ENCODE peak calls at places on chromosomes 12 and 14, in five cellular contexts. M is activated CD8-positive, alpha-beta T cell treated with anti-CD3 and anti-CD28 coated beads for 36 hours; P is foreskin fibroblast; H is IMR-90; Y is prostate gland. J is an unnamed sample.

GRCh38 chr12:48542300-48542928 is 17.0 kb downstream of the OR8S1 start:
- DNase-seq in M (peak), P (peak), H (peak), Y (no peak), J (no peak)

GRCh38 chr12:122871851-122872785 is 23.8 kb downstream of the VPS37B start:
- DNase-seq in M (peak), P (peak), H (peak), Y (peak), J (no peak)

GRCh38 chr14:65850429-65851145 is 438.1 kb downstream of the FUT8 start:
- DNase-seq in M (peak), P (no peak), H (no peak), Y (no peak), J (no peak)

GRCh38 chr14:81221579-81222102 is 882 bp upstream of the GTF2A1 start:
- DNase-seq in M (no peak), P (peak), H (peak), Y (peak), J (no peak)

GRCh38 chr14:91303091-91303923 is 58.8 kb upstream of the GPR68 start:
- DNase-seq in M (peak), P (no peak), H (no peak), Y (no peak), J (no peak)

GRCh38 chr12:110590059-110590458 is 6.9 kb upstream of the PPTC7 start:
- DNase-seq in M (no peak), P (no peak), H (no peak), Y (no peak), J (no peak)

GRCh38 chr12:62732861-62733427 is 202.0 kb downstream of the PPM1H start:
- DNase-seq in M (no peak), P (peak), H (peak), Y (no peak), J (no peak)

GRCh38 chr14:30223385-30223785 is 295.7 kb upstream of the PRKD1 start:
- DNase-seq in M (no peak), P (peak), H (peak), Y (peak), J (no peak)

GRCh38 chr12:47038270-47038748 is 41.1 kb upstream of the PCED1B start:
- DNase-seq in M (no peak), P (no peak), H (peak), Y (no peak), J (no peak)

GRCh38 chr12:32482226-32482625 is 82.9 kb downstream of the FGD4 start:
- DNase-seq in M (no peak), P (no peak), H (no peak), Y (no peak), J (no peak)

GRCh38 chr14:65412881-65413738 is 580 bp downstream of the FUT8 start:
- DNase-seq in M (peak), P (peak), H (peak), Y (peak), J (no peak)

DNA sequence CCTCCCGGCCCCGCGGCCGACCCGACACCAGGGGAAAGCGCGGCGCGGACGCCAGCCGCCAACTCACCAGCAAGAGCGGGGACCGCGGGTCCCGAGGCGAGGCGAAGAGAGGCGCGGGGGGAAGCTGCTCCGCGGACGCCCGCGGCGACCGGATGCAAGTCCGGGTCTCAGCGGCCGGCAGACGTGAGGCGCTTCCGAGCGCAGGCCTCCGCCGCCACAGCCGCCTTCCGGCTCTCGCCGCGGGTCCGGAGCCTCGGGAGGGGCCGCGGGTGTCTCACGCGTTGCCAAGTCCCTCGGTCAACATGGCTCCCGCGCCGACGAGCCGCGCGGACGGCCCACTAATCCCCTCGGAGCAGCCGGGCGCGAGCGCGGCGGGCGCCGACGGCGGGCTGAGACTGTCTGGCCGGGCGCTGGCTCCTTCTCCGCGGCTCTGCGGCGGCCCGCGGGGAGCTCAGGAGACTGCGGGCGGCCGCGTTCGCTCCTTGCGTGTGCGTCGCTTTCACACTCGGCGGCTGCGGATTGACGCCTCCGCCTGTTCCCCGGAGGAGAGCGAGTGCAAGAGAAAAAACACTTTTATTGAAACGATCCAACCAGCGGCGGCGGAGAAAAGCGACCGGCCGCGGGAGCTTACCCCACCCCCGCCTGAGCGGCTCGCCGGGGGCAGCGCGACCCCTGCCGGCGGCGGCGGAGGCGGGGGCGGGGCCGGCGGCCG is at the start of gene CDK17:
- DNase-seq in M (peak), P (peak), H (peak), Y (peak), J (peak)
- TF ChIP-seq CTCF in M (no peak), P (peak), H (peak), Y (peak), J (peak)

GRCh38 chr14:24392327-24393098 is 6.3 kb upstream of the NYNRIN start:
- DNase-seq in M (no peak), P (peak), H (peak), Y (no peak), J (no peak)
- TF ChIP-seq CTCF in M (no peak), P (peak), H (peak), Y (no peak), J (no peak)

GRCh38 chr14:104151028-104151385 is 12.6 kb downstream of the KIF26A start:
- DNase-seq in M (no peak), P (no peak), H (no peak), Y (no peak), J (no peak)

GRCh38 chr14:104151546-104152245 is 13.3 kb downstream of the KIF26A start:
- DNase-seq in M (no peak), P (no peak), H (no peak), Y (no peak), J (no peak)

GRCh38 chr14:104154246-104154645 is 15.9 kb downstream of the KIF26A start:
- DNase-seq in M (no peak), P (no peak), H (no peak), Y (no peak), J (no peak)

GRCh38 chr14:104152246-104152575 is 13.8 kb downstream of the KIF26A start:
- DNase-seq in M (no peak), P (no peak), H (no peak), Y (no peak), J (no peak)

GRCh38 chr14:104152686-104153398 is 14.5 kb downstream of the KIF26A start:
- DNase-seq in M (no peak), P (no peak), H (no peak), Y (no peak), J (no peak)
- TF ChIP-seq CTCF in M (no peak), P (no peak), H (no peak), Y (no peak), J (no peak)

DNA sequence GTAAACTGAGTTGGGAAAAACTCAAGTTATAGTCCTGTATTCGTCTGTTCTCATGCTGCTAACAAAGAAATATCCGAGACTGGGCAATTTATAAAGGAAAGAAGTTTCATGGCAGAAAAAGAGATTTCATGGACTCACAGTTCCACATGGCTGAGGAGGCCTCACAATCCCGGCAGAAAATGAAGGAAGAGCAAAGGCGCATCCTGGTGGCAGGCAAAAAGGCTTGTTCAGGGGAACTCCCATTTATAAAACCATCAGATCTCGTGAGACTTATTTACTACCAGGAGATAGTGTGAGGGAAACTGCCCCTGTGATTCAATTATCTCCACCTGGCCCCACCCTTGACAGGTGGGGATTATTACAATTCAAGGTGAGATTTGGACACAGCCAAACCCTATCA is 292.6 kb upstream of the SYT1 start:
- DNase-seq in M (no peak), P (no peak), H (no peak), Y (no peak), J (no peak)
- TF ChIP-seq CTCF in M (no peak), P (no peak), H (no peak), Y (no peak), J (no peak)

DNA sequence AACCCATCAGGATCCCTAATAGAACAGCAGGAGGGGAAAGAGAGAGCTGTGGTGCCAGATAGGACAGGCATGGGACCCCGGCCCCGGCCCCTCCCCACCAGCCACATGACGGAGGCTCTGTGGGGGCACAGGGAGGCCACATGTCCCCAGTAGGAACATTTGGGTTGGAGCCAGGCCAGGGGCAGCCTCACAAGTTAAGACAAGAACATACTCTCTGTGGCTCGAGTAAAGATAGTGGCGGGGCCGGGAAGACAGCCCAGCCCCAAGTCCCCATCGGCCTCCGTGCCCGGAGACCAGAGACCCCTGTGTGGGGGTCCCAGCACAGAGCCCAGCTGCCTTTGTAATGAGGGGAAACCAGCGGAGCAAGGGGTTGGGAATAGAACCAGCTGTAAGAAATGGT is 78.6 kb upstream of the GALNT9 start:
- DNase-seq in M (no peak), P (no peak), H (no peak), Y (peak), J (no peak)
- TF ChIP-seq CTCF in M (no peak), P (no peak), H (no peak), Y (no peak), J (no peak)

GRCh38 chr12:23884909-23885308 is 64.6 kb downstream of the SOX5 start:
- DNase-seq in M (no peak), P (no peak), H (no peak), Y (no peak), J (no peak)

GRCh38 chr12:23885396-23885795 is 64.1 kb downstream of the SOX5 start:
- DNase-seq in M (no peak), P (no peak), H (no peak), Y (no peak), J (no peak)

GRCh38 chr12:23888396-23889068 is 60.9 kb downstream of the SOX5 start:
- DNase-seq in M (no peak), P (no peak), H (no peak), Y (no peak), J (no peak)

GRCh38 chr12:23889069-23889440 is 60.4 kb downstream of the SOX5 start:
- DNase-seq in M (no peak), P (no peak), H (no peak), Y (no peak), J (no peak)

GRCh38 chr12:23887055-23887835 is 62.2 kb downstream of the SOX5 start:
- DNase-seq in M (no peak), P (no peak), H (no peak), Y (no peak), J (no peak)
- TF ChIP-seq CTCF in M (no peak), P (no peak), H (no peak), Y (no peak), J (no peak)

GRCh38 chr14:20606902-20607242 is 15.7 kb upstream of the RNASE12 start:
- DNase-seq in M (no peak), P (no peak), H (no peak), Y (no peak), J (no peak)

GRCh38 chr14:20604291-20604690 is 13.1 kb upstream of the RNASE12 start:
- DNase-seq in M (no peak), P (no peak), H (no peak), Y (no peak), J (no peak)

GRCh38 chr14:20608383-20609095 is 17.4 kb upstream of the RNASE12 start:
- DNase-seq in M (no peak), P (no peak), H (no peak), Y (no peak), J (no peak)

GRCh38 chr14:20607617-20608016 is 16.4 kb upstream of the RNASE12 start:
- DNase-seq in M (no peak), P (no peak), H (no peak), Y (no peak), J (no peak)

DNA sequence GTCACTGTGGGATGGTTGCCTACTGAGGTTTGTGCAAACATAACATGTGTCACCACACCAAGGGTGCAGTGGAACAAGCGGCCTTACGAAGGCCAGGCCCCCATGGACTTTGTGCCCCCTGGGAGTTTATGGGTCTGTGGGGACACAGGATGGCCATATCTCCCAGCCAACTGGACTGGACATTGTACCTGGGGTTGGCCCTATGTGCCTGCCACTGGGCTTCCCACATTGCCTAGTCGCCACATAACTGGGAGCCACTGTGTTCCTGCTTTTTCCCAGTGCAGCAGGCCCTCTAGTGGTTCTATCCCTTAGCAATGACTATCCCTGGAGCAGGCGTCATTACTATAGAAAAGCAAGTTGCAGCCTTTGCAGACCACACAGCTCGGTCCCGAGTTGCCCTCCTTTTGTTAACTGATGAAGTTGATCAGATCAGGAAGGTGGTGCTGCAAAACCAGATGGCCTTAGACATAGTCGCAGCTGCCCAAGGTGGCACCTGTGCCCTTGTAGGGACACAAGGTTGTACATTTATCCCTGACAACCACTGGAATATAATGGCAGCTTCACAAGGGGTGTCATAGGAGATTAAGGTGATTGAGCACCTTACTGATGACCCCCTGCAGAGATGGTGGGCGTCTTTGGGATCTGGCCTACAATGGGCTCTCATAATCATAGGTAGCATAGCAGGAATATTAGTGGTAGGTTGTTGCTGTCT is 15.2 kb upstream of the RNASE12 start:
- DNase-seq in M (no peak), P (no peak), H (peak), Y (peak), J (no peak)
- TF ChIP-seq CTCF in M (no peak), P (peak), H (peak), Y (peak), J (peak)

GRCh38 chr12:53452159-53453077 is 516 bp downstream of the PCBP2 start:
- DNase-seq in M (peak), P (peak), H (peak), Y (peak), J (peak)
- TF ChIP-seq CTCF in M (peak), P (no peak), H (peak), Y (no peak), J (peak)

DNA sequence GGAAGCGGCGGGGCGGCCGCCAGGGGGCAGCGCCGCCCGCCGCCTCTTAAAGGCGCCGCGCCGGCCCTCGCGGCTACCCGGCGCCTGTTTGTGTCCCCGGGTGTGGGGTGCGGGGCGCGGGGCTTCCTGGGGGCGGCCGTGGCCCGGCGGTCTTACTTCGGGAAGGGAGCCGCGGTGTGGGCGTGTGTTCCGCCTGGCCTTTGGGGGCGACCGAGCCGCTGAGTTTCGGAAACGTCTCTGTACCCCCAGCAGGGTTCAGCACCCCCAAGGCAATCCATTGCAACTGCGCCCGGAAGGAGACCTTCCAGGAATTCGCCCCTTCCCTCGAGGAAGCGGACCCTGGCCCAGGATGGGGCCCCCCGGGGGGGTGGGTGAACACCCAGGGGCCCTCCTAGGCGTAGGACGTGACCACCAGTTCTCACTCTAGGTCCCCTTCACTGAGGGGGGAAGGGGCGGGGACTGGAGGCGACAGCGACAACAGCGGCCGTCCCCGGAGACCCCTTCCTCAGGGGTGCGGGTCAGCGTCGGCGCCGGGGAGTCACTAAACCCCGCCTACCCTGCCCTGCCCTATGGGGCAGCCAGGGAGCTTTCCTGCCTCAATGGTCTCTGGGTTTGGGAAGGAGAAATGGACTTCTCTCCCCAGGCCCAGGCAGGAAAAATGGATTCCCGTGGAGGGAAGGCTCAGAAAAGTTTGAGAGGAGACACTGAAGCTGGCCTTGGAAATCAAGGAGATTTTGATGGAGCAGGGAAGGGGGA is at the start of gene ITPK1:
- DNase-seq in M (peak), P (peak), H (peak), Y (peak), J (no peak)
- TF ChIP-seq CTCF in M (peak), P (no peak), H (peak), Y (peak), J (peak)

J was measured in type B pancreatic cell.